ENCODE peak calls at places on chromosomes 12 and 14, in eight cellular contexts. B is choroid plexus epithelial cell; F is T-helper 9 cell; W is activated CD8-positive, alpha-beta memory T cell treated with anti-CD3 and anti-CD28 coated beads, Interleukin-2, amount 50 U/mL, for 48 hours; O is EH; Y is dermis blood vessel endothelial cell; T is activated CD4-positive, CD25-positive, alpha-beta regulatory T cell; E is MCF 10A. L is an unnamed sample.

GRCh38 chr14:55974046-55974582 is 144.1 kb upstream of the PELI2 start:
- DNase-seq in B (no peak), F (no peak), W (no peak), O (no peak), Y (no peak), T (no peak), E (no peak), L (no peak)

GRCh38 chr12:52126605-52127578 is 47.4 kb downstream of the SMIM41 start:
- DNase-seq in B (peak; percentile 69), F (no peak), W (no peak), O (peak; percentile 26), Y (peak; percentile 95), T (no peak), E (no peak), L (no peak)

GRCh38 chr12:125797421-125798175 is 732.4 kb downstream of the AACS start:
- DNase-seq in B (peak; percentile 17), F (no peak), W (no peak), O (no peak), Y (no peak), T (no peak), E (peak; percentile 17), L (no peak)

GRCh38 chr12:106841471-106842302 is 67.2 kb downstream of the RIC8B start:
- DNase-seq in B (peak; percentile 73), F (peak; percentile 18), W (no peak), O (peak; percentile 66), Y (peak; percentile 66), T (peak; percentile 0), E (peak; percentile 58), L (peak; percentile 6)

GRCh38 chr14:103427485-103428443 is 42.5 kb downstream of the MARK3 start:
- DNase-seq in B (peak; percentile 95), F (no peak), W (peak; percentile 57), O (peak; percentile 95), Y (peak; percentile 30), T (no peak), E (peak; percentile 54), L (no peak)

GRCh38 chr12:30286345-30286926 is 409.2 kb downstream of the IPO8 start:
- DNase-seq in B (peak; percentile 76), F (no peak), W (no peak), O (peak; percentile 23), Y (peak; percentile 70), T (no peak), E (peak; percentile 59), L (no peak)

GRCh38 chr12:111394480-111394879 is 11.2 kb upstream of the SH2B3 start:
- DNase-seq in B (no peak), F (no peak), W (no peak), O (no peak), Y (no peak), T (no peak), E (no peak), L (no peak)

GRCh38 chr12:113766880-113767878 is 198.9 kb downstream of the RBM19 start:
- DNase-seq in B (peak; percentile 85), F (no peak), W (no peak), O (peak; percentile 92), Y (peak; percentile 4), T (no peak), E (peak; percentile 56), L (no peak)

GRCh38 chr12:45343269-45344051 is 127.6 kb downstream of the ANO6 start:
- DNase-seq in B (peak; percentile 58), F (no peak), W (no peak), O (peak; percentile 86), Y (no peak), T (no peak), E (peak; percentile 21), L (no peak)

GRCh38 chr12:108559748-108560147 is 1.2 kb downstream of the SART3 start:
- DNase-seq in B (no peak), F (no peak), W (no peak), O (no peak), Y (no peak), T (no peak), E (no peak), L (no peak)

GRCh38 chr12:42923564-42923963 is 334.0 kb upstream of the PRICKLE1 start:
- DNase-seq in B (no peak), F (no peak), W (no peak), O (no peak), Y (no peak), T (no peak), E (no peak), L (no peak)

GRCh38 chr12:116037941-116038837 is 239.3 kb downstream of the MED13L start:
- DNase-seq in B (peak; percentile 41), F (no peak), W (no peak), O (peak; percentile 87), Y (no peak), T (no peak), E (no peak), L (no peak)

GRCh38 chr12:89051065-89051677 is 301.1 kb downstream of the DUSP6 start:
- DNase-seq in B (peak; percentile 89), F (no peak), W (no peak), O (peak; percentile 71), Y (peak; percentile 90), T (no peak), E (peak; percentile 80), L (no peak)

GRCh38 chr12:57563358-57563757 is 13.5 kb downstream of the KIF5A start:
- DNase-seq in B (no peak), F (no peak), W (no peak), O (no peak), Y (no peak), T (no peak), E (no peak), L (no peak)